ENCODE peak calls at places on chromosomes 16 and 17, in seven cellular contexts. L is GM23338, O is hypothalamus, P is memory B cell, V is astrocyte of the spinal cord, Z is bronchial epithelial cell, E is NCI-H2081. B is an unnamed sample.

GRCh38 chr17:38702166-38702899 is 2.7 kb upstream of the MLLT6 start:
- DNase-seq in L (peak), O (peak), P (peak), V (peak), Z (peak), E (peak), B (peak)

GRCh38 chr17:39553326-39553945 is 54.3 kb downstream of the NEUROD2 start:
- DNase-seq in L (no peak), O (no peak), P (no peak), V (peak), Z (peak), E (no peak), B (no peak)

GRCh38 chr17:27529230-27529796 is 73.1 kb downstream of the KSR1 start:
- DNase-seq in L (no peak), O (peak), P (no peak), V (peak), Z (peak), E (peak), B (no peak)

GRCh38 chr16:72664122-72664479 is 383.8 kb downstream of the ZFHX3 start:
- DNase-seq in L (peak), O (no peak), P (no peak), V (no peak), Z (peak), E (no peak), B (no peak)

GRCh38 chr17:7858487-7858832 is 657 bp downstream of the CYB5D1 start:
- DNase-seq in L (peak), O (no peak), P (peak), V (no peak), Z (no peak), E (peak), B (no peak)

GRCh38 chr17:48541574-48542113 is 3.3 kb downstream of the HOXB2 start:
- DNase-seq in L (peak), O (no peak), P (no peak), V (peak), Z (no peak), E (no peak), B (no peak)

GRCh38 chr17:38705523-38705802 is 390 bp downstream of the MLLT6 start:
- DNase-seq in L (peak), O (no peak), P (no peak), V (no peak), Z (no peak), E (no peak), B (no peak)

GRCh38 chr17:44492706-44493272 is 10.4 kb downstream of the GPATCH8 start:
- DNase-seq in L (no peak), O (no peak), P (no peak), V (no peak), Z (no peak), E (no peak), B (no peak)

GRCh38 chr17:68431661-68432071 is 25.6 kb downstream of the WIPI1 start:
- DNase-seq in L (peak), O (no peak), P (peak), V (peak), Z (peak), E (peak), B (no peak)

GRCh38 chr16:12602811-12603698 is 200.6 kb downstream of the CPPED1 start:
- DNase-seq in L (no peak), O (no peak), P (no peak), V (no peak), Z (no peak), E (no peak), B (no peak)

GRCh38 chr16:3017806-3018506 is at the start of gene CLDN6:
- DNase-seq in L (peak), O (no peak), P (no peak), V (no peak), Z (no peak), E (no peak), B (no peak)

B was measured in anterior cingulate cortex.